ENCODE peak calls at places on chromosomes 5 and 9, in seven cellular contexts. Z, T, V, Y, U, N and B are unnamed samples.

GRCh38 chr5:67363963-67364362 is 167.4 kb upstream of the CD180 start:
- DNase-seq in Z (no peak), T (no peak), V (no peak), Y (no peak), U (no peak), N (no peak), B (no peak)

GRCh38 chr9:111839387-111839786 is 44.6 kb upstream of the SHOC1 start:
- DNase-seq in Z (no peak), T (no peak), V (peak; percentile 39), Y (no peak), U (no peak), N (no peak), B (no peak)

GRCh38 chr5:169648725-169649124 is 11.7 kb downstream of the DOCK2 start:
- DNase-seq in Z (no peak), T (no peak), V (no peak), Y (no peak), U (no peak), N (no peak), B (no peak)

GRCh38 chr9:101362450-101362849 is 22.4 kb downstream of the BAAT start:
- DNase-seq in Z (no peak), T (no peak), V (no peak), Y (no peak), U (no peak), N (no peak), B (no peak)

GRCh38 chr9:29211003-29211584 is 1637.8 kb upstream of the C9orf72 start:
- DNase-seq in Z (no peak), T (no peak), V (no peak), Y (no peak), U (no peak), N (no peak), B (no peak)

GRCh38 chr5:21783079-21783478 is 1070.1 kb downstream of the CDH12 start:
- DNase-seq in Z (no peak), T (no peak), V (no peak), Y (no peak), U (no peak), N (no peak), B (no peak)

GRCh38 chr9:132894343-132894742 is 15.6 kb downstream of the SPACA9 start:
- DNase-seq in Z (no peak), T (no peak), V (no peak), Y (no peak), U (no peak), N (no peak), B (no peak)

GRCh38 chr5:160438316-160439204 is 16.9 kb downstream of the PTTG1 start:
- DNase-seq in Z (no peak), T (peak; percentile 90), V (peak; percentile 69), Y (no peak), U (no peak), N (peak; percentile 48), B (no peak)

GRCh38 chr9:127651697-127652610 is 39.9 kb downstream of the STXBP1 start:
- DNase-seq in Z (no peak), T (no peak), V (no peak), Y (no peak), U (no peak), N (no peak), B (no peak)

GRCh38 chr5:83401122-83401620 is 70.4 kb upstream of the VCAN start:
- DNase-seq in Z (no peak), T (no peak), V (peak; percentile 17), Y (no peak), U (no peak), N (no peak), B (no peak)

GRCh38 chr9:135167839-135168378 is 80.4 kb downstream of the OLFM1 start:
- DNase-seq in Z (no peak), T (no peak), V (no peak), Y (no peak), U (no peak), N (no peak), B (no peak)

GRCh38 chr5:75951158-75951557 is 132.0 kb upstream of the SV2C start:
- DNase-seq in Z (no peak), T (no peak), V (no peak), Y (no peak), U (no peak), N (no peak), B (no peak)

GRCh38 chr5:36936309-36936708 is 59.7 kb downstream of the NIPBL start:
- DNase-seq in Z (no peak), T (no peak), V (no peak), Y (no peak), U (no peak), N (no peak), B (no peak)

GRCh38 chr9:131936929-131937328 is 142.7 kb downstream of the MED27 start:
- DNase-seq in Z (no peak), T (no peak), V (no peak), Y (no peak), U (no peak), N (no peak), B (no peak)

GRCh38 chr5:32274548-32275420 is 38.0 kb downstream of the MTMR12 start:
- DNase-seq in Z (no peak), T (no peak), V (no peak), Y (no peak), U (no peak), N (no peak), B (no peak)

GRCh38 chr5:114729986-114730385 is 368.1 kb downstream of the KCNN2 start:
- DNase-seq in Z (no peak), T (no peak), V (no peak), Y (no peak), U (no peak), N (no peak), B (no peak)

DNA sequence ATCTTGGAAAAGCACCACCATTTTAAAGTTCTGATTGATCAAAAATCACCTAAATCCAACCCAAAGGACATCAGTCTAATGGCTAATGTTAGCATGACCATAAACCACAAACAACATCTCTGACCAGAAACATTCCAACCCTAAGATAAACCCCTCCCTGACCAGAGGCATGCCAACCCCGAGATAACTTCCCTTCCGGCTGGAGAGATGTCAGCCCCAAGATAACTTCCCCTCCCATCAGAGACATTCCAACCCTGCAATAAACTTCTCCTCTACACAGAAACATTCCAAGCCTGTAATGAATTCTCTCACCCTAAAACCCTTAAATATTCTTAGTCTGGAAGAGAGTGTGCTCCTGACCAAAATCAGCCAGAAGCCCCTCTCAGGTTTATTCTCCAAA is 364.3 kb downstream of the KCNN2 start:
- DNase-seq in Z (no peak), T (no peak), V (no peak), Y (no peak), U (no peak), N (no peak), B (no peak)
- TF ChIP-seq POLR2A in Z (no peak), T (no peak), V (no peak), Y (no peak), U (no peak), N (no peak), B (no peak)

DNA sequence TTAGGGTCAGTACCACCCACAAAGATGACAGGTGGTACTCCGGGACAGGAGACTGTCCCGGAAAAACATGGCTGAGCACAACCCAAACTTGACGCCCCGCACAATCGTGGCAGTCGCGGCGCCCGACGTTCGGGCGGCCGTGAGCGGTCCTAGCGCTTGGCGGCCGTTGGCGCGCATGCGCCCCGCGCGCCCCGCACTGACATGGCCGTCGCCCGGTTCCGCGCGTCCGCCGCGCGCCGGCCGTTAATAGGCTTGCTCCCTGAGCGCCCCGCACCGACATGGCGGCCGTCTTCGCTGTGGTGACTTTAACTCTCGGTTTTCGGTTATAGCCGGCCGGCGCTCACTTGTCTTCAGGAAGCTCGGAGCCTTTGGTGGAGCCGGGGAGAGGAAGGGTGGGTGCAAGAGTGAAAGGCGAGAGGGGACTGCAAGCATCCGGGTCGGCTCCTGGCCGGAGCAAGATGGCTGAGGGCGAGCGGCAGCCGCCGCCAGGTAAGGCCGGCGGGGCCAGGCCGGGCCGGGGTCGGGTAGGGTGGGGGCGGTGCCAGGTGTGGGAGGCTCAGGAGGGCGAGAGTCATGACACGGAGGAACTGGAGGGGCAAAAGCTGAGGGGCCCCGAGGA is at the start of gene PTPA:
- DNase-seq in Z (peak; percentile 91), T (peak; percentile 96), V (no peak), Y (peak; percentile 82), U (peak; percentile 92), N (peak; percentile 70), B (no peak)
- TF ChIP-seq POLR2A in Z (no peak), T (no peak), V (peak; percentile 8), Y (no peak), U (peak; percentile 69), N (no peak), B (no peak)

DNA sequence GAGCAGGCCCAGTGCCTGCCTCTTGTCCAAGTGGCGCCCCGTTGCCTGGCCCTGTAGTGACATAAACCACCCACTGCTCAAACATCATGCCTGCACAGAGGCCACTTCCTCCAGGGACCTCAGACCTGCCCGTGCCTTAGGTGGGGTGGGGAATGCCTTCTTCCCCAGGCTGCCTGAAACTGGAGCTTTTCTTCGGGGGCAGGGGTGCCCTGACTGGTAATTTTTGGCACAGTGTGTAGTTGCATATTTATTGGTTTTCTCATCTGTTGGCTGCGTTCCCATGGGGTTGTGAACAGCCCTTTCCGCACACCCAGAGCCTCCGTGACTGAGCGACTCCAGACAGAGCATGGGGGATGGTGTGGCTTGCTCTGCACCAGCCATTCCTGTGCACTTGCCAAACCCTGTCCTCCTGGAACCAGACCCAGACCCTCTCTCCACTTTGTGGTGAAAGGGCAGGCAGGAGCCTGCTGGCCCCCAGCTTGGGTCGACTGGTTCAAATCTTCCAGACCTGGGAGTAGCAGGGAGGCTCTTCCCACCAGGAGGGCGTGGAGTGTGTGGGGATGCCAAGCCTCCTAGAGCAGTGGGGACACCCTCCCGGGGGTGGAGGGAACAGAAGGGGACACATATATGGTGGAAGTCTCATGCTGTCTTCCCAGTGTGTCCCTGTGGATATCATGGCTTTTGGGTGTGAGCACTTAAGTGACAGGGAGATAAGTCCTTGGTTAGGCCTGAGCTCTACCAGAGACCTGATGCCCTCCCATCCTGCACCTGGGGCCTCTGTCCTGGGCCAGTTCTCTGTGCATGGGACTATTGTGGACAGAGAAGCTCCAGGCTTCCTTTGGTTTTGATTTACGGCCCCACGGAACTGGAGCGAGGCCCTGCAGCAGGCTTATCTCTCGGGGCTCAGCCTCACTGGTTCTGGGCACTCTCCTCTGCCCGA is 39.6 kb downstream of the WNK2 start:
- DNase-seq in Z (no peak), T (no peak), V (no peak), Y (no peak), U (peak; percentile 92), N (peak; percentile 56), B (no peak)
- TF ChIP-seq POLR2A in Z (no peak), T (no peak), V (no peak), Y (no peak), U (no peak), N (no peak), B (no peak)

DNA sequence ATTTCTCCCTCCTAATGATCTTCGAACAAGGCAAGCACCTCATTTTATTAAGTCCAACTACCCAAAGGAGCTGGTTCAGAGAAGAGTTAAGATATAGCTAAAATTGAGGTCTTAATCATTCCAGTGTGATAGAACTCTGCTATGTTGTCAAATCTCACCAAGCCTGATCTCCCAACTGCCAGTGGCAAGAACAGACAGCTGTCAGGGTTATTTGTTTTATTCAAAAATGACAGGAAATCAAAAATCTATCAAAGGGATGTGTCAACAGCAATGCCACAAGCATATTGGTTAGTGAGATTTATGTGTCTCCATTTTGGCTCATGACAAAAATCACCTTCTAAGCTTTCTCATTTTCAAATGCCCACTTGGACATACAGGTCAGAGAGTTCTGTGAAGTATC is 74.5 kb downstream of the PRELID2 start:
- DNase-seq in Z (no peak), T (no peak), V (no peak), Y (no peak), U (no peak), N (no peak), B (no peak)
- TF ChIP-seq POLR2A in Z (no peak), T (no peak), V (no peak), Y (no peak), U (no peak), N (no peak), B (no peak)